ENCODE peak calls at places on chromosomes 13 and 19, in four cellular contexts. Y is HL-60, T is gastrocnemius medialis, L is PC-3. F is an unnamed sample.

GRCh38 chr19:35404879-35405622 is 34.2 kb downstream of the GPR42 start:
- DNase-seq in L (peak; percentile 36), T (no peak), Y (no peak), F (peak; percentile 91)

GRCh38 chr19:54325194-54325621 is 12.2 kb upstream of the LILRA5 start:
- DNase-seq in L (peak; percentile 71), T (no peak), Y (no peak), F (peak; percentile 20)

GRCh38 chr13:75550159-75550567 is 572 bp downstream of the UCHL3 start:
- DNase-seq in T (no peak), L (peak; percentile 75), Y (no peak), F (peak; percentile 62)

GRCh38 chr13:31334547-31334946 is 134.8 kb downstream of the B3GLCT start:
- DNase-seq in T (no peak), L (no peak), Y (no peak), F (no peak)

GRCh38 chr13:91101436-91101835 is 246.1 kb upstream of the MIR17HG start:
- DNase-seq in Y (no peak), T (no peak), L (no peak), F (no peak)

GRCh38 chr13:113783966-113784644 is 25.1 kb downstream of the TMEM255B start:
- DNase-seq in T (no peak), L (no peak), Y (no peak), F (no peak)

GRCh38 chr13:66933994-66934393 is 296.1 kb downstream of the PCDH9 start:
- DNase-seq in Y (no peak), L (peak; percentile 89), T (no peak), F (peak; percentile 29)

GRCh38 chr19:15249912-15250634 is 17.8 kb upstream of the EPHX3 start:
- DNase-seq in L (no peak), Y (no peak), T (no peak), F (peak; percentile 94)

GRCh38 chr13:21060827-21061076 is 634 bp downstream of the LATS2 start:
- DNase-seq in T (no peak), L (no peak), Y (no peak), F (no peak)

GRCh38 chr19:49149652-49150105 is 5.5 kb downstream of the HRC start:
- DNase-seq in L (peak; percentile 74), T (no peak), Y (peak; percentile 45), F (peak; percentile 83)

GRCh38 chr13:102700088-102701031 is 5.5 kb upstream of the METTL21C start:
- DNase-seq in L (no peak), T (peak; percentile 59), Y (no peak), F (peak; percentile 81)

GRCh38 chr13:44955421-44955820 is 33.9 kb downstream of the NUFIP1 start:
- DNase-seq in T (no peak), L (peak; percentile 64), Y (no peak), F (no peak)

GRCh38 chr19:18339703-18340102 is 695 bp upstream of the PGPEP1 start:
- DNase-seq in L (peak; percentile 28), Y (no peak), T (no peak), F (no peak)

GRCh38 chr13:48431431-48431830 is 18.5 kb upstream of the LPAR6 start:
- DNase-seq in T (no peak), Y (no peak), L (no peak), F (peak; percentile 55)

GRCh38 chr13:95039415-95039814 is 261.8 kb downstream of the ABCC4 start:
- DNase-seq in Y (no peak), T (no peak), L (no peak), F (peak; percentile 9)

GRCh38 chr13:42612021-42612765 is 38.2 kb downstream of the TNFSF11 start:
- DNase-seq in T (no peak), L (peak; percentile 76), Y (no peak), F (no peak)

GRCh38 chr13:20389696-20390525 is 135.7 kb downstream of the CRYL1 start:
- DNase-seq in L (no peak), Y (no peak), T (no peak), F (no peak)

GRCh38 chr13:35906636-35907035 is 224.5 kb downstream of the DCLK1 start:
- DNase-seq in L (no peak), Y (no peak), T (no peak), F (no peak)

GRCh38 chr13:114019367-114019766 is 45.5 kb upstream of the C13orf46 start:
- DNase-seq in Y (no peak), L (no peak), T (no peak), F (no peak)

GRCh38 chr13:52809310-52809769 is 39.1 kb downstream of the PCDH8 start:
- DNase-seq in Y (peak; percentile 77), L (peak; percentile 85), T (no peak), F (peak; percentile 20)

GRCh38 chr19:45819769-45820168 is 4.7 kb upstream of the RSPH6A start:
- DNase-seq in L (no peak), Y (no peak), T (no peak), F (no peak)

GRCh38 chr13:25971499-25972145 is 80.2 kb downstream of the SHISA2 start:
- DNase-seq in Y (no peak), L (peak; percentile 32), T (no peak), F (no peak)

GRCh38 chr13:20375871-20376270 is 143.8 kb upstream of the GJB6 start:
- DNase-seq in Y (no peak), L (no peak), T (no peak), F (no peak)

GRCh38 chr19:18605196-18605545 is 1.4 kb downstream of the CRLF1 start:
- DNase-seq in L (no peak), T (no peak), Y (no peak), F (no peak)

GRCh38 chr13:110214637-110215036 is 92.3 kb downstream of the COL4A1 start:
- DNase-seq in Y (no peak), L (no peak), T (no peak), F (no peak)

GRCh38 chr19:1779604-1779973 is 26.3 kb downstream of the ONECUT3 start:
- DNase-seq in T (no peak), L (no peak), Y (no peak), F (no peak)

GRCh38 chr13:65460136-65460535 is 1770.0 kb downstream of the PCDH9 start:
- DNase-seq in Y (no peak), L (no peak), T (no peak), F (peak; percentile 1)

DNA sequence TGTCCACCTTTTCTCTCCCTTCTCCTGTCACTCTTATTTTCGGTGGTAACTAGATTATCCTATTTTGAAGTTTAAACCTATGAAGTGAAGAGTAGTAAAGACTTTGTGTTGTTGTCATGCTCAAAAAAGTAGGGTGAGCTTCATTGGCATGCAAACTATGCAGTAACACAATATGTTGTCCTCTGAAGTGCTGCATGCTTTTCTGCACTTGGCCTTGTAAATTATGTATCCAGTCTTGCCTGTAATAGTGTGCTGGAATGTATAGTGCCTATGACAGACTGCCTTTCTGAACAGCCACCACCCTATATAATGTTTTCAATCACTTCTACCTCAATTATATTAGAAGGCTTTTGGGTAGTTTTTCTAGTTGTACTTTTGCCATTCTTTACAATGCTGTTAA is 1198.2 kb upstream of the PCDH20 start:
- DNase-seq in Y (no peak), T (no peak), L (no peak), F (no peak)
- H3K4me3 ChIP-seq in Y (no peak overlapping the region), T (no peak overlapping the region), L (no peak overlapping the region), F (no peak overlapping the region)

DNA sequence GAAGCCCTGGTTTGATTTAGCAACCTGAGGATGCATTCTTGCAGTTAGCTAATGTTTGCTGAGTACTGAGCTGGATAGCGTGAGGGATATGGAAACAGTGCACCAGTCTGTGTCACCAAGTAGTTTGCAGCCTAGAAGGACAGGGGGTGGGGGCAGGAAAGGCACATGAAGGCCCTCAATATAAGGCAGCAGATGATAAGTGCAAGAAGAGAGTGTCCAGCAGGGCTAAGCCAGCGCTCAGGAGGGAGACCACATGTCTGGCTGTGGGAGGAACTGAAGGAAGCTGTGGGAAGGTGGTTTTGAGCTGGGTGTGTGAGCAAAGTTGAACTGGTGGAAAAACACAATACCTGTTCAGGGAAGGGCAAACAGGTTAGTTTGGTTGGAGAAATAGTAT is 1.7 kb downstream of the CXCL17 start:
- DNase-seq in Y (no peak), L (peak; percentile 61), T (no peak), F (no peak)
- TF ChIP-seq CTCF in Y (no peak), L (no peak), T (no peak), F (no peak)

GRCh38 chr13:97221491-97221890 is 642 bp upstream of the MBNL2 start:
- DNase-seq in Y (no peak), T (no peak), L (no peak), F (no peak)
- H3K4me3 ChIP-seq in Y (no peak overlapping the region), T (peak overlapping the region; percentile 74), L (peak overlapping the region; percentile 92), F (peak overlapping the region; percentile 82)

GRCh38 chr19:48085904-48086864 is 24.4 kb downstream of the PLA2G4C start:
- DNase-seq in Y (no peak), L (no peak), T (no peak), F (no peak)
- TF ChIP-seq CTCF in Y (no peak), L (peak; percentile 32), T (no peak), F (no peak)

GRCh38 chr19:38685666-38686529 is 38.4 kb downstream of the ACTN4 start:
- DNase-seq in T (no peak), Y (no peak), L (peak; percentile 63), F (peak; percentile 53)
- H3K4me3 ChIP-seq in T (no peak overlapping the region), Y (no peak overlapping the region), L (no peak overlapping the region), F (no peak overlapping the region)

DNA sequence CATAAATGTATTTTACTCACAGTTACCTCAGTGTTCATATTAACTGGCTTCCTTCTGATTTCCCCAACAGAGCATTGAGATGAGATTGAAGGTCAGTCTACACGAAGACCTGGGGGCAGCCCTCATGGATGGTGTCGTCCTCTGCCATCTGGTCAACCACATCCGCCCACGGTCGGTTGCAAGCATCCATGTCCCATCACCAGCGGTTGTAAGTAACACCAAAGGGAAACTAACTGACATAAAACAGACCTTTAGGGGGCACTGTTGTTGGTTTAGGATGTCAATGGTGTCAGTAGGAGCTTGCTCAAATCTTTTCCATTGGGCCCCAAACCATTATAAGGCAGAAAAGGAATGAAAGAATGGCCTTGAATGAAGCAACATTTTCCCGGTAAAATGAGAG is 68.2 kb downstream of the ESD start:
- DNase-seq in L (peak; percentile 32), T (no peak), Y (peak; percentile 20), F (no peak)
- TF ChIP-seq CTCF in L (peak; percentile 46), T (no peak), Y (no peak), F (peak; percentile 19)

GRCh38 chr19:41156207-41156606 is 36.8 kb upstream of the CYP2S1 start:
- DNase-seq in L (peak; percentile 11), T (no peak), Y (no peak), F (no peak)

GRCh38 chr19:41159861-41160260 is 33.2 kb upstream of the CYP2S1 start:
- DNase-seq in T (no peak), Y (no peak), L (no peak), F (no peak)

GRCh38 chr19:41166888-41167804 is 25.9 kb upstream of the CYP2S1 start:
- DNase-seq in L (no peak), T (no peak), Y (no peak), F (no peak)

DNA sequence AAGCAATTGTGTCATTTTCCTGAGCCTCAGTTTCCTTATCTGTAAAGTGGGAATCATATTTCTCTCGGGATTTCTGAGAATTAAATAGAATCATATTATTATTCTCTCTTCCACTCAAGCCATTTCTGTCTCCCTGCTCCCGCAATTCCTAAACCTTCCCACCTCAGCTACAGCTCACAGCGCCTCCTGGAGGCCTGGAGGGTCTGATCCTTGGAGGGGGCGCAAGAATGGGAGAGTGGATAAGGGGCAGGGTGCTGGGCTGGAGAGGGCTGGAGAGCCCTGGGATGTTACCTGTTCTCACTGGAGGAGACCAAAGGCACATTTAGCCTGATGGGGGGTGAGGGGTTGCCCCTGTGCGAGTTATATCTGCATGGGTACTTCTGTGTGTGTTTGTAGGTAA is 31.1 kb upstream of the CYP2S1 start:
- DNase-seq in Y (no peak), L (peak; percentile 21), T (no peak), F (no peak)
- H3K4me3 ChIP-seq in Y (no peak overlapping the region), L (no peak overlapping the region), T (no peak overlapping the region), F (no peak overlapping the region)

F was measured in AG10803.